ENCODE peak calls at places on chromosome 20, in six cellular contexts. Y is NB4; V is choroid plexus epithelial cell; I is right lobe of liver; R is hepatocyte; C is CD8-positive, alpha-beta T cell. P is an unnamed sample.

GRCh38 chr20:19764207-19764606 is 6.1 kb downstream of the RIN2 start:
- DNase-seq in Y (peak), V (no peak), I (no peak), R (no peak), C (no peak), P (no peak)

GRCh38 chr20:23369424-23369823 is 7.4 kb downstream of the GZF1 start:
- DNase-seq in Y (no peak), V (no peak), I (no peak), R (no peak), C (no peak), P (no peak)

GRCh38 chr20:48614593-48615274 is 213.1 kb downstream of the PREX1 start:
- DNase-seq in Y (peak), V (no peak), I (peak), R (no peak), C (no peak), P (no peak)

GRCh38 chr20:61561111-61561830 is 309.2 kb downstream of the CDH4 start:
- DNase-seq in Y (no peak), V (no peak), I (no peak), R (no peak), C (no peak), P (no peak)

GRCh38 chr20:52279667-52280180 is 88.1 kb upstream of the ZFP64 start:
- DNase-seq in Y (no peak), V (peak), I (no peak), R (peak), C (no peak), P (no peak)

GRCh38 chr20:16538779-16539178 is 34.5 kb downstream of the KIF16B start:
- DNase-seq in Y (no peak), V (no peak), I (no peak), R (no peak), C (no peak), P (no peak)

GRCh38 chr20:46619445-46619844 is 31.8 kb downstream of the SLC13A3 start:
- DNase-seq in Y (no peak), V (peak), I (no peak), R (no peak), C (no peak), P (no peak)

GRCh38 chr20:17646901-17647301 is 35.1 kb downstream of the RRBP1 start:
- DNase-seq in Y (no peak), V (no peak), I (no peak), R (no peak), C (no peak), P (no peak)

GRCh38 chr20:63082939-63083735 is 76.4 kb upstream of the BHLHE23 start:
- DNase-seq in Y (no peak), V (no peak), I (no peak), R (no peak), C (no peak), P (no peak)

GRCh38 chr20:7411075-7411474 is 529.2 kb downstream of the HAO1 start:
- DNase-seq in Y (peak), V (no peak), I (no peak), R (no peak), C (no peak), P (no peak)

GRCh38 chr20:19802492-19803158 is 44.6 kb downstream of the RIN2 start:
- DNase-seq in Y (peak), V (no peak), I (peak), R (peak), C (no peak), P (no peak)

GRCh38 chr20:51700809-51701285 is 67.3 kb downstream of the ATP9A start:
- DNase-seq in Y (peak), V (peak), I (no peak), R (peak), C (no peak), P (peak)

GRCh38 chr20:58688838-58689237 is 3.8 kb upstream of the NPEPL1 start:
- DNase-seq in Y (peak), V (peak), I (no peak), R (no peak), C (no peak), P (no peak)

GRCh38 chr20:48286571-48287551 is 501.6 kb upstream of the SULF2 start:
- DNase-seq in Y (no peak), V (peak), I (no peak), R (peak), C (no peak), P (no peak)

GRCh38 chr20:56273491-56273890 is 25.0 kb downstream of the MC3R start:
- DNase-seq in Y (no peak), V (no peak), I (no peak), R (no peak), C (no peak), P (no peak)

GRCh38 chr20:5660346-5660745 is 89.9 kb upstream of the SHLD1 start:
- DNase-seq in Y (no peak), V (peak), I (no peak), R (no peak), C (no peak), P (no peak)

GRCh38 chr20:56429941-56430340 is 17.9 kb downstream of the CASS4 start:
- DNase-seq in Y (peak), V (no peak), I (no peak), R (no peak), C (no peak), P (no peak)

GRCh38 chr20:6746901-6747609 is 20.4 kb upstream of the BMP2 start:
- DNase-seq in Y (peak), V (peak), I (no peak), R (no peak), C (no peak), P (no peak)

GRCh38 chr20:31837896-31838397 is 7.5 kb downstream of the FOXS1 start:
- DNase-seq in Y (peak), V (peak), I (no peak), R (no peak), C (no peak), P (no peak)

GRCh38 chr20:32112862-32113261 is 3.3 kb downstream of the TM9SF4 start:
- DNase-seq in Y (peak), V (no peak), I (no peak), R (peak), C (no peak), P (no peak)

GRCh38 chr20:18288748-18289705 is 700 bp downstream of the ZNF133 start:
- DNase-seq in Y (peak), V (peak), I (peak), R (peak), C (no peak), P (no peak)

GRCh38 chr20:2946988-2947961 is 74.0 kb downstream of the PTPRA start:
- DNase-seq in Y (peak), V (peak), I (no peak), R (peak), C (no peak), P (peak)

GRCh38 chr20:57672164-57672563 is 37.7 kb downstream of the PMEPA1 start:
- DNase-seq in Y (no peak), V (no peak), I (peak), R (no peak), C (no peak), P (no peak)

GRCh38 chr20:38893485-38894090 is 32.6 kb upstream of the FAM83D start:
- DNase-seq in Y (peak), V (peak), I (peak), R (peak), C (peak), P (no peak)

GRCh38 chr20:62362991-62363919 is 3.9 kb downstream of the LAMA5 start:
- DNase-seq in Y (no peak), V (no peak), I (peak), R (peak), C (no peak), P (no peak)

GRCh38 chr20:5146302-5146653 is 19.5 kb downstream of the CDS2 start:
- DNase-seq in Y (no peak), V (no peak), I (no peak), R (no peak), C (no peak), P (no peak)

GRCh38 chr20:9052136-9052535 is 16.8 kb upstream of the PLCB4 start:
- DNase-seq in Y (no peak), V (no peak), I (no peak), R (no peak), C (no peak), P (no peak)

GRCh38 chr20:23205656-23206055 is 119.5 kb upstream of the CD93 start:
- DNase-seq in Y (no peak), V (no peak), I (no peak), R (peak), C (no peak), P (no peak)

GRCh38 chr20:57056651-57057050 is 209.8 kb downstream of the BMP7 start:
- DNase-seq in Y (no peak), V (no peak), I (no peak), R (no peak), C (no peak), P (no peak)

GRCh38 chr20:51837876-51838420 is 35.6 kb upstream of the SALL4 start:
- DNase-seq in Y (no peak), V (no peak), I (no peak), R (no peak), C (no peak), P (no peak)

GRCh38 chr20:57374931-57375651 is 16.1 kb upstream of the RBM38 start:
- DNase-seq in Y (peak), V (no peak), I (no peak), R (no peak), C (no peak), P (no peak)

GRCh38 chr20:61535956-61536355 is 283.9 kb downstream of the CDH4 start:
- DNase-seq in Y (no peak), V (no peak), I (no peak), R (no peak), C (no peak), P (no peak)

GRCh38 chr20:50693001-50693400 is 1.7 kb upstream of the RIPOR3 start:
- DNase-seq in Y (no peak), V (peak), I (no peak), R (no peak), C (no peak), P (no peak)

GRCh38 chr20:50690562-50690978 is 772 bp downstream of the RIPOR3 start:
- DNase-seq in Y (no peak), V (peak), I (no peak), R (no peak), C (no peak), P (no peak)

GRCh38 chr20:50692553-50692933 is 1.2 kb upstream of the RIPOR3 start:
- DNase-seq in Y (no peak), V (no peak), I (no peak), R (no peak), C (no peak), P (no peak)

GRCh38 chr20:50690979-50691584 is at the start of gene RIPOR3:
- DNase-seq in Y (no peak), V (peak), I (peak), R (peak), C (no peak), P (no peak)

DNA sequence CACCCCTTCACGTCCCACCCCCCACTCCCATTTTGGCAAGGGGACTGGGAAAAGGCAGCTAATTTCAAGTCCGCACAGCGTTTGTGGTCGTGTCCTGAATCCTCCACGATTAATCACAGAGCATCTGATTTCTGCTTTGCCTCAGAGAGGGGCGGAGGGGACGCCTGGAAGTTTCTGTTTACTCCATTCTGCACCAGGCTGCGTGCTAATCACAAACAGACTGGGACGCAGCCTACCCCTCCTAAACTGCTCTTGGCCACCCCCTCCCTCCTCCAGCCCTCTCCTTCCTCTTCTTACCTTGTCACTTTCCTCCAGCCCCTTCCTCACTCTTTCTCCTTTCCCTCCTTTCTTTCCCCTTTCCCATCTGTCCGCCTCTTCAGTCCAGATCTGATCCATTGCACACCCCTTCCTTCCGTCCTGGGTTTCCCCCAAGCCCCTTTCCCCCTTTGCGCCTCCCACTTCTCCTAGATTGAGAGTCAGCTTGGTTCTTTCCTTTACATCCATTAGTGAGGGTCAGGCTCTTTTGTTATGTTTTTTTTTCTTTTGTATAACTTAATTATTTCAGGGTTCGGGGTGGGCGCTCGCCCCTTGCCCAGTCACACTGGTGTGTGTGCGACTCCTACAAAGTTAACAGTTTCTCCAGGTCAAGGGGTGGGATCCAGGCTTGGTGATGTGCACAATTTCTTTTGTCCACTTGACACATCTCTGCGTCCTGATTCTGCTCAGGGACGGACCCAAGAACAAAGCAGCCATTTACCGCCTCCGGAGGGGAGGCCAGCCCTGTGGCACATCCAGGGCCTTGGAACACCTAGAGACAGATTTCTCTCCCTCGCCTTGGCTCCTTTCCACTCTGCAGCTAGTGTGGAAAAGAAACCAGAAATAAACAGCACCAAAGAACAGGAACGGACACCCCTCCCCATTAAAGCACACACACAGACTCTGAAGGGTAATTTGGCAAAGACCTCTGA is 527 bp upstream of the RIPOR3 start:
- DNase-seq in Y (no peak), V (peak), I (no peak), R (peak), C (no peak), P (peak)
- H3K4me3 ChIP-seq in Y (no peak), V (peak), I (peak), R (peak), C (no peak), P (peak)

DNA sequence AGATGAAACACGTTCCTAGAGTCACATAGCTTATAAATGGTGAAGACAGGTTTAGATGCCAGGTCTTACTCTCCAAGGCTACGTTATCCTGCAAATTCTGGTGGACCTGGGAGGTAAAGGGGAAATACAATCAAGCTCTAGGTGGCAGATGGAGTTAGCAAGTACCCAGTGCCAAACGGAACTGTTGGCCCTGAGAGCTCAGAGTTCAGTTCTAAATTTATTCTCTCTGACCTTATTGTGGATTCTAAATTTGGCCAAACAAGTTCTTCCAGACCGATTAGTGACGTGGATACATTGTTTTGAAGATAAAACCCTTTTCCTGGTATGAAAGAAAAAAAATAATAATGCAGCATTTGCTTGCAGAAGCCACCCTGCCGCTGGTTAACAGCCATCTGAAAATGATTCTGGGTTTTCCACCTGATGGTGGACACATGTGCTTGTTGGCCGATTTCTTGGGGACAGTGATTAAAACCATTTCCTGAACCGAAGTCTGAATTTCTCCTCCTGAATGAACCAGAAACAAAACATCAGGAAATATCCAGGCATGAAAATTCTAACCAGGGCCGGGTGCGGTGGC is 32.5 kb downstream of the RIPOR3 start:
- DNase-seq in Y (no peak), V (no peak), I (no peak), R (no peak), C (no peak), P (no peak)
- TF ChIP-seq CTCF in Y (no peak), V (no peak), I (no peak), R (no peak), C (no peak), P (no peak)

GRCh38 chr20:33306228-33306627 is 23.2 kb downstream of the BPIFB1 start:
- DNase-seq in Y (no peak), V (no peak), I (no peak), R (no peak), C (no peak), P (no peak)
- H3K4me3 ChIP-seq in Y (no peak), V (no peak), I (no peak), R (no peak), C (no peak), P (no peak)

GRCh38 chr20:41030536-41031242 is 2.1 kb downstream of the TOP1 start:
- DNase-seq in Y (no peak), V (peak), I (no peak), R (no peak), C (no peak), P (no peak)

GRCh38 chr20:41029150-41029872 is 689 bp downstream of the TOP1 start:
- DNase-seq in Y (peak), V (no peak), I (peak), R (peak), C (no peak), P (no peak)

GRCh38 chr20:41027366-41027765 is 1.3 kb upstream of the TOP1 start:
- DNase-seq in Y (no peak), V (no peak), I (no peak), R (no peak), C (no peak), P (no peak)

GRCh38 chr20:41027872-41028358 is 707 bp upstream of the TOP1 start:
- DNase-seq in Y (peak), V (no peak), I (no peak), R (no peak), C (no peak), P (no peak)

DNA sequence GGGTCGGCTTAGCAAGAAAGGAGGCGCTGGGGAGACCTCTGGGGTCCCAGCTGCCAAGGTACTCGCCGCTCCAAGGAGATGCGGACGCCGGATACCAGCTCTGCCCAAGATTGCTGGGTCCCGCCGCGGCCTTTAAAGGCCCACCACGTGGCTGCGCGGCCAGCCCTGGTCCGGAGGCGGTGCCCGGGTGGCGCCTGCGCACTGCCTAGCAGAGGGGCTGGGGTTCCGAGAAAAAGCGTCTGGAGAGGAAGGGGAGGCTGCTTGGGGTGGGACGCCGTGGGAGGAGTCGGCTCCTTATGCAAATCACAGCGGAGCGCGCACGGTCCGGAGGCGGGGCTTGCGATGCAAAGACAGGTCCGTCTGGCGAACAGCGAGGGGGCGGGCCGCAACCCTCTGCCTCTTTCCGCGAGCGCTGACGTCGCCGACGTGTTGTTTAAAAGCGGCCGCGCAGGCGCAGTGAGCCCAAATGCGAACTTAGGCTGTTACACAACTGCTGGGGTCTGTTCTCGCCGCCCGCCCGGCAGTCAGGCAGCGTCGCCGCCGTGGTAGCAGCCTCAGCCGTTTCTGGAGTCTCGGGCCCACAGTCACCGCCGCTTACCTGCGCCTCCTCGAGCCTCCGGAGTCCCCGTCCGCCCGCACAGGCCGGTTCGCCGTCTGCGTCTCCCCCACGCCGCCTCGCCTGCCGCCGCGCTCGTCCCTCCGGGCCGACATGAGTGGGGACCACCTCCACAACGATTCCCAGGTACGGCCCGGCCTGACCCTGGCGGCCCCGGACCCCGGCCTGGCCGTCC is at the start of gene TOP1:
- DNase-seq in Y (peak), V (peak), I (peak), R (peak), C (peak), P (peak)
- TF ChIP-seq CTCF in Y (no peak), V (no peak), I (no peak), R (no peak), C (no peak), P (no peak)

GRCh38 chr20:44581515-44581914 is 864 bp upstream of the PKIG start:
- DNase-seq in Y (no peak), V (no peak), I (no peak), R (no peak), C (no peak), P (no peak)
- H3K4me3 ChIP-seq in Y (no peak), V (no peak), I (no peak), R (no peak), C (no peak), P (no peak)